ENCODE peak calls at places on chromosomes 6 and 20, in ten cellular contexts. Z is stomach, X is spleen, R is testis, H is breast epithelium, Q is body of pancreas, M is ovary, N is esophagus squamous epithelium, Y is sigmoid colon, D is heart left ventricle. V is an unnamed sample.

GRCh38 chr20:38872491-38873049 is 53.6 kb upstream of the FAM83D start:
- DNase-seq in Z (no peak), X (no peak), R (no peak), H (no peak), Q (no peak), M (no peak), N (no peak), Y (no peak), D (no peak), V (no peak)

GRCh38 chr6:56058636-56059035 is 183.2 kb upstream of the BMP5 start:
- DNase-seq in Z (no peak), X (no peak), R (no peak), H (no peak), Q (no peak), M (no peak), N (no peak), Y (no peak), D (no peak), V (no peak)

GRCh38 chr6:5936140-5936539 is 70.6 kb downstream of the NRN1 start:
- DNase-seq in Z (no peak), X (no peak), R (no peak), H (no peak), Q (no peak), M (no peak), N (no peak), Y (no peak), D (no peak), V (no peak)

GRCh38 chr20:62804021-62804631 is 509 bp upstream of the OGFR start:
- DNase-seq in Z (no peak), X (peak; percentile 89), R (no peak), H (no peak), Q (no peak), M (peak; percentile 55), N (no peak), Y (no peak), D (no peak), V (no peak)

GRCh38 chr6:23659125-23659524 is 466.9 kb upstream of the NRSN1 start:
- DNase-seq in Z (no peak), X (no peak), R (peak; percentile 49), H (no peak), Q (no peak), M (no peak), N (no peak), Y (no peak), D (no peak), V (peak; percentile 2)

GRCh38 chr6:168279403-168279935 is 40.1 kb downstream of the DACT2 start:
- DNase-seq in Z (no peak), X (peak; percentile 72), R (no peak), H (no peak), Q (no peak), M (no peak), N (no peak), Y (no peak), D (no peak), V (no peak)

GRCh38 chr20:53331151-53331973 is 262.3 kb downstream of the ZNF217 start:
- DNase-seq in Z (no peak), X (no peak), R (no peak), H (no peak), Q (no peak), M (no peak), N (no peak), Y (no peak), D (no peak), V (peak; percentile 30)

GRCh38 chr6:111260570-111261298 is 173.4 kb downstream of the SLC16A10 start:
- DNase-seq in Z (no peak), X (no peak), R (no peak), H (no peak), Q (no peak), M (no peak), N (no peak), Y (no peak), D (no peak), V (no peak)

GRCh38 chr6:155187994-155188706 is 75.7 kb upstream of the CLDN20 start:
- DNase-seq in Z (no peak), X (no peak), R (no peak), H (no peak), Q (no peak), M (no peak), N (no peak), Y (peak; percentile 71), D (peak; percentile 25), V (no peak)

GRCh38 chr20:63432577-63433061 is 39.8 kb downstream of the KCNQ2 start:
- DNase-seq in Z (no peak), X (no peak), R (no peak), H (no peak), Q (no peak), M (no peak), N (no peak), Y (no peak), D (no peak), V (no peak)

GRCh38 chr6:34897130-34897529 is 8.1 kb downstream of the ANKS1A start:
- DNase-seq in Z (no peak), X (no peak), R (peak; percentile 52), H (no peak), Q (no peak), M (no peak), N (no peak), Y (no peak), D (no peak), V (no peak)

GRCh38 chr6:43668151-43669028 is 19.2 kb downstream of the MRPS18A start:
- DNase-seq in Z (peak; percentile 69), X (peak; percentile 83), R (peak; percentile 58), H (peak; percentile 68), Q (peak; percentile 59), M (peak; percentile 44), N (no peak), Y (peak; percentile 74), D (peak; percentile 51), V (peak; percentile 74)
- TF ChIP-seq POLR2A in Z (no peak), X (no peak), R (no peak), H (no peak), Q (peak; percentile 23), M (no peak), N (no peak), Y (no peak), D (peak; percentile 32), V (peak; percentile 21)

GRCh38 chr20:37243937-37244571 is 17.6 kb downstream of the GHRH start:
- DNase-seq in Z (peak; percentile 53), X (no peak), R (peak; percentile 34), H (no peak), Q (peak; percentile 35), M (no peak), N (no peak), Y (peak; percentile 77), D (peak; percentile 61), V (no peak)
- TF ChIP-seq POLR2A in Z (no peak), X (no peak), R (no peak), H (no peak), Q (no peak), M (no peak), N (no peak), Y (no peak), D (no peak), V (no peak)

GRCh38 chr6:11366934-11367637 is 134.6 kb upstream of the NEDD9 start:
- DNase-seq in Z (no peak), X (no peak), R (no peak), H (no peak), Q (no peak), M (no peak), N (no peak), Y (no peak), D (no peak), V (no peak)

GRCh38 chr6:11363881-11364576 is 131.6 kb upstream of the NEDD9 start:
- DNase-seq in Z (no peak), X (no peak), R (no peak), H (no peak), Q (no peak), M (no peak), N (no peak), Y (no peak), D (no peak), V (no peak)

GRCh38 chr6:11366183-11366933 is 133.9 kb upstream of the NEDD9 start:
- DNase-seq in Z (no peak), X (no peak), R (no peak), H (no peak), Q (no peak), M (no peak), N (no peak), Y (no peak), D (no peak), V (no peak)

GRCh38 chr6:11362481-11363018 is 130.1 kb upstream of the NEDD9 start:
- DNase-seq in Z (no peak), X (no peak), R (no peak), H (no peak), Q (no peak), M (no peak), N (no peak), Y (no peak), D (no peak), V (no peak)

GRCh38 chr6:11364971-11365397 is 132.5 kb upstream of the NEDD9 start:
- DNase-seq in Z (no peak), X (no peak), R (no peak), H (no peak), Q (no peak), M (peak; percentile 26), N (no peak), Y (no peak), D (no peak), V (no peak)
- TF ChIP-seq POLR2A in Z (no peak), X (no peak), R (no peak), H (no peak), Q (no peak), M (no peak), N (no peak), Y (no peak), D (no peak), V (no peak)

GRCh38 chr6:150004101-150004782 is 21.1 kb downstream of the RAET1L start:
- DNase-seq in Z (no peak), X (no peak), R (no peak), H (no peak), Q (no peak), M (no peak), N (no peak), Y (no peak), D (no peak), V (no peak)

GRCh38 chr6:150004783-150005717 is 20.3 kb downstream of the RAET1L start:
- DNase-seq in Z (peak; percentile 95), X (peak; percentile 97), R (peak; percentile 95), H (peak; percentile 83), Q (peak; percentile 96), M (peak; percentile 91), N (peak; percentile 57), Y (peak; percentile 95), D (peak; percentile 93), V (peak; percentile 76)

GRCh38 chr6:150005761-150006651 is 19.3 kb downstream of the RAET1L start:
- DNase-seq in Z (no peak), X (peak; percentile 75), R (no peak), H (no peak), Q (no peak), M (peak; percentile 10), N (no peak), Y (no peak), D (no peak), V (no peak)

GRCh38 chr6:150008588-150008987 is 16.7 kb downstream of the RAET1L start:
- DNase-seq in Z (peak; percentile 60), X (peak; percentile 67), R (no peak), H (no peak), Q (no peak), M (peak; percentile 6), N (no peak), Y (no peak), D (no peak), V (peak; percentile 75)

DNA sequence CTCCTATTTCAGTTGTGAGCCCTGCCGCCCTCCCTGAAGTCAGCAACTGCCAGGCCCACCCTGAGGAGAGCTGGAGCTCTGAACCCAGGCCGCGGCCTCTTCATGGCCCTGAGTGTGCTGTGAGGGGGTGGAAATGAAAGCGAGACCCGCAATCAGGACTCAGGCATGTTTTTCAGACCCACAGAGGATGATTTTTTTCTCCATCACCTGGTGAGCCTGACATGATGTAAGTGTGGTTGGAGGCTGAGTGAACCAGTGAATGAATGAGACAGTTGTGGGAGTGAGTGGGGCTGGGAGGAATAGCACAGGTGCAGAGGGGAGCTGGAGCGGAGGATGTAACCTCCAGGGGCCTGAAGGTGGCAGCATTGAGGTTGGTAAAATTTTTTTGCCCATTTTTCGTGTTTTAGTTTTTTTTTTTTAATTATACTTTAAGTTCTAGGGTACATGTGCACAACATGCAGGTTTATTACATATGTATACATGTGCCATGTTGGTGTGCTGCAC is 18.3 kb downstream of the RAET1L start:
- DNase-seq in Z (no peak), X (peak; percentile 70), R (no peak), H (no peak), Q (no peak), M (peak; percentile 14), N (no peak), Y (no peak), D (no peak), V (no peak)
- TF ChIP-seq POLR2A in Z (no peak), X (no peak), R (no peak), H (no peak), Q (no peak), M (no peak), N (no peak), Y (no peak), D (no peak), V (no peak)